ENCODE peak calls at places on chromosome 6, in four cellular contexts. B, V, P and L are unnamed samples.

GRCh38 chr6:56528412-56528841 is 114.3 kb downstream of the DST start:
- DNase-seq in B (no peak), V (no peak), P (no peak), L (no peak)

GRCh38 chr6:146913842-146914562 is 290.2 kb upstream of the STXBP5 start:
- DNase-seq in B (peak), V (peak), P (no peak), L (peak)

GRCh38 chr6:142155895-142156757 is 9.1 kb downstream of the VTA1 start:
- DNase-seq in B (no peak), V (no peak), P (no peak), L (no peak)

GRCh38 chr6:119510246-119510645 is 160.7 kb upstream of the MAN1A1 start:
- DNase-seq in B (no peak), V (no peak), P (no peak), L (no peak)

GRCh38 chr6:112408522-112408921 is 61.4 kb downstream of the RFPL4B start:
- DNase-seq in B (no peak), V (no peak), P (no peak), L (no peak)

GRCh38 chr6:75855047-75855446 is 106.0 kb downstream of the MYO6 start:
- DNase-seq in B (no peak), V (peak), P (peak), L (no peak)

GRCh38 chr6:127554435-127555006 is 22.5 kb upstream of the C6orf58 start:
- DNase-seq in B (no peak), V (peak), P (peak), L (peak)

GRCh38 chr6:80245043-80245442 is 138.6 kb downstream of the BCKDHB start:
- DNase-seq in B (no peak), V (no peak), P (no peak), L (no peak)

GRCh38 chr6:143195349-143195845 is 134.7 kb downstream of the AIG1 start:
- DNase-seq in B (peak), V (no peak), P (no peak), L (no peak)

GRCh38 chr6:16286151-16286522 is 47.8 kb downstream of the GMPR start:
- DNase-seq in B (no peak), V (no peak), P (peak), L (peak)

GRCh38 chr6:113299526-113299925 is 557.6 kb upstream of the MARCKS start:
- DNase-seq in B (no peak), V (no peak), P (no peak), L (no peak)

GRCh38 chr6:15129872-15130271 is 116.0 kb upstream of the JARID2 start:
- DNase-seq in B (no peak), V (no peak), P (peak), L (peak)

GRCh38 chr6:36722879-36723278 is 25.3 kb downstream of the RAB44 start:
- DNase-seq in B (no peak), V (no peak), P (no peak), L (no peak)

GRCh38 chr6:143514996-143515760 is 3.7 kb upstream of the FUCA2 start:
- DNase-seq in B (peak), V (peak), P (no peak), L (no peak)

GRCh38 chr6:107894821-107895396 is 63.1 kb downstream of the SEC63 start:
- DNase-seq in B (no peak), V (peak), P (no peak), L (no peak)

GRCh38 chr6:53951383-53951782 is 156.6 kb downstream of the LRRC1 start:
- DNase-seq in B (no peak), V (no peak), P (no peak), L (no peak)

GRCh38 chr6:57193177-57193576 is 21.1 kb downstream of the BAG2 start:
- DNase-seq in B (no peak), V (no peak), P (no peak), L (no peak)

GRCh38 chr6:36347635-36348034 is 10.9 kb upstream of the BNIP5 start:
- DNase-seq in B (no peak), V (no peak), P (no peak), L (no peak)